ENCODE peak calls at places on chromosome 3, in four cellular contexts. T, H, K and U are unnamed samples.

GRCh38 chr3:55160241-55160877 is 232.5 kb upstream of the LRTM1 start:
- DNase-seq in H (no peak), K (no peak), T (no peak), U (no peak)

GRCh38 chr3:47622648-47623047 is 44.0 kb upstream of the CSPG5 start:
- DNase-seq in K (no peak), T (no peak), H (peak), U (no peak)

GRCh38 chr3:188229726-188230125 is 75.8 kb downstream of the LPP start:
- DNase-seq in K (no peak), T (no peak), H (peak), U (no peak)

GRCh38 chr3:129277829-129278271 is 820 bp upstream of the HMCES start:
- DNase-seq in H (no peak), K (peak), T (no peak), U (no peak)

GRCh38 chr3:37453393-37454391 is 279.3 kb upstream of the LRRFIP2 start:
- DNase-seq in K (peak), T (no peak), H (peak), U (no peak)

GRCh38 chr3:16288664-16289063 is 23.7 kb downstream of the OXNAD1 start:
- DNase-seq in K (no peak), H (no peak), T (no peak), U (no peak)

GRCh38 chr3:149251186-149251585 is 29.6 kb upstream of the CP start:
- DNase-seq in K (no peak), H (no peak), T (no peak), U (no peak)

GRCh38 chr3:74613060-74613459 is 1.4 kb downstream of the CNTN3 start:
- DNase-seq in H (no peak), K (no peak), T (no peak), U (no peak)

GRCh38 chr3:128573160-128573559 is 77.5 kb downstream of the RPN1 start:
- DNase-seq in T (no peak), H (no peak), K (no peak), U (no peak)

GRCh38 chr3:27939940-27940339 is 217.8 kb upstream of the EOMES start:
- DNase-seq in H (peak), K (no peak), T (no peak), U (no peak)

GRCh38 chr3:194140520-194141414 is 4.8 kb downstream of the HES1 start:
- DNase-seq in H (peak), K (peak), T (no peak), U (no peak)

GRCh38 chr3:14634763-14635400 is 16.7 kb upstream of the CCDC174 start:
- DNase-seq in K (no peak), H (no peak), T (no peak), U (no peak)

GRCh38 chr3:172321035-172321434 is 127.2 kb downstream of the GHSR start:
- DNase-seq in H (peak), K (no peak), T (no peak), U (no peak)

GRCh38 chr3:24521306-24522154 is 26.9 kb upstream of the THRB start:
- DNase-seq in K (peak), H (peak), T (no peak), U (no peak)

GRCh38 chr3:161150001-161150525 is 44.9 kb upstream of the B3GALNT1 start:
- DNase-seq in H (no peak), T (no peak), K (no peak), U (no peak)

GRCh38 chr3:23035927-23036640 is 167.0 kb upstream of the UBE2E2 start:
- DNase-seq in H (peak), K (no peak), T (no peak), U (no peak)

GRCh38 chr3:174016186-174016585 is 618.6 kb downstream of the NLGN1 start:
- DNase-seq in T (no peak), H (no peak), K (no peak), U (no peak)

GRCh38 chr3:175129126-175129525 is 270.0 kb downstream of the NAALADL2 start:
- DNase-seq in T (no peak), H (no peak), K (no peak), U (no peak)

GRCh38 chr3:136277634-136278033 is 27.5 kb downstream of the PCCB start:
- DNase-seq in H (no peak), K (no peak), T (no peak), U (no peak)

GRCh38 chr3:20878676-20879075 is 692.7 kb upstream of the SGO1 start:
- DNase-seq in T (no peak), K (no peak), H (no peak), U (no peak)

GRCh38 chr3:25033407-25034029 is 394.5 kb upstream of the RARB start:
- DNase-seq in T (peak), K (peak), H (peak), U (peak)

GRCh38 chr3:155418426-155418825 is 124.9 kb upstream of the STRIT1 start:
- DNase-seq in T (no peak), H (no peak), K (no peak), U (no peak)

GRCh38 chr3:61381745-61382392 is 130.6 kb upstream of the FHIT start:
- DNase-seq in H (peak), T (peak), K (peak), U (no peak)
- TF ChIP-seq TCF7L2 in H (no peak), T (peak), K (no peak), U (no peak)

GRCh38 chr3:2150576-2150975 is 51.9 kb downstream of the CNTN4 start:
- DNase-seq in T (no peak), K (no peak), H (no peak), U (no peak)

GRCh38 chr3:2158828-2159227 is 60.2 kb downstream of the CNTN4 start:
- DNase-seq in H (no peak), K (no peak), T (no peak), U (no peak)

GRCh38 chr3:2154596-2154995 is 55.9 kb downstream of the CNTN4 start:
- DNase-seq in K (no peak), T (no peak), H (no peak), U (no peak)

GRCh38 chr3:2153047-2153446 is 54.4 kb downstream of the CNTN4 start:
- DNase-seq in T (no peak), H (no peak), K (no peak), U (no peak)

DNA sequence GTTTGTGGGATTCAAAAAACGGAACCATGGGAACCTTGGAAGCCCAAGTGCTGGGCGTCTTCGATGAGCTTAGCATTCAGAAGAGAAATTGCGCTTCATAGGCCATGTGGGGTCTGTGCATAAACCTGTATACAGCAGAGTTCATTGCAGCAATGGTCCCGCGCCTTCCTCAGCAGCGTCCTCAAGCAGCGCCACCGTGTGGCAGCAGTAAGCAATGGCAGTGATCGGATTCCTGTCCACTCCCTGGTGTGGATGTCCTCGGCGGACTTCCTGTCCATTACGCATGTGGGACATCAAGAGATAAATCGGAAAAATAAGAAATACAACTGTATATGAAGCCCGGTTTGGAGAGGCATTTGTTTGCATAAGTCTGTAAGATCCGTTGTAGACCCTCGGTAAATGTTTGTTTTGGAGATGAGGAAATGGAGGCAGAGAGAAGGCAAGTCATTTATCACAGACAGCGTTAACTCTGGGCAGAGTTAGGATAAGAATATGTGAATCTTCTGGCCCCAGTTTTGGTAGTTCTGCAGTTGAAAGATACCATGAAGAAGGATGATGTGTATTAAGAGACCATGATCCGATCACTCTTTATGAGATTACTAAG is 57.7 kb downstream of the CNTN4 start:
- DNase-seq in H (peak), T (no peak), K (peak), U (peak)
- TF ChIP-seq SIN3A in H (no peak), T (no peak), K (no peak), U (no peak)

DNA sequence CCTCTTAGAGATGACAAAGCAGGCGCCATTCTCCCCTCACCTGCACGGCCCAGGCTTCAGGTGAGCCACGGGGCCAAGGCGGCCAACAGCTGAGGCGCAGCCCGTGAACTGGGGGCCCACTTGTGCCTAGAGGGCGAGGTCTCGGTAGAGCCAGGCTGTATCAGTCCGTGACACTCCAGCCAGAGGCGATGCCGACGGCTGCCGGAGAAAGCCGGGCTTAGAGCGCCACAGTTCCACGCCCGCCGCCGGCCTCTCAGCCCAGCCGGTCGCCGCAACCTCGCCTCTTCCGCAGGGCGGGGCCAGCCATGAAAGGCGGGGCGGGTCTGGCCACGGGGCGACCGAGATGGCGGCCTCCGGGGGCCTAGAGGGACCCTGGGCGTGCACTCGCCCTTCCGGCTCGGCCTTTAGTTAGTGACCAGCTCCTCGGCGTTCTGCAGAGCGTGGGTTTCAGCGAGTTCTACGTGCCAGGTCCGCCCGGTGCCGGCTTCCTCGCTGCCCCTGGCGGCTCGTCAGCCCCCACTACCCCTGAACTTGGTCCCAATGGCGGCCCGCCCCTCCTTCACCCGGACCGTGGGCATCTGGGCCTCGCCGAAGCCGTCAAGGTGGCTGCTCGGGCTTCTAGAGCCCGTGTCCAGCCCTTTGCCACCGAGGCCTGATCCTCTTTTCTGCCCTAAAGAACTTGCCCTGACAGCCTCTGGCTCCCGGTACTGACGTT is at the start of gene ZNF621:
- DNase-seq in T (peak), K (peak), H (peak), U (no peak)
- TF ChIP-seq REST in T (no peak), K (peak), H (no peak), U (no peak)

DNA sequence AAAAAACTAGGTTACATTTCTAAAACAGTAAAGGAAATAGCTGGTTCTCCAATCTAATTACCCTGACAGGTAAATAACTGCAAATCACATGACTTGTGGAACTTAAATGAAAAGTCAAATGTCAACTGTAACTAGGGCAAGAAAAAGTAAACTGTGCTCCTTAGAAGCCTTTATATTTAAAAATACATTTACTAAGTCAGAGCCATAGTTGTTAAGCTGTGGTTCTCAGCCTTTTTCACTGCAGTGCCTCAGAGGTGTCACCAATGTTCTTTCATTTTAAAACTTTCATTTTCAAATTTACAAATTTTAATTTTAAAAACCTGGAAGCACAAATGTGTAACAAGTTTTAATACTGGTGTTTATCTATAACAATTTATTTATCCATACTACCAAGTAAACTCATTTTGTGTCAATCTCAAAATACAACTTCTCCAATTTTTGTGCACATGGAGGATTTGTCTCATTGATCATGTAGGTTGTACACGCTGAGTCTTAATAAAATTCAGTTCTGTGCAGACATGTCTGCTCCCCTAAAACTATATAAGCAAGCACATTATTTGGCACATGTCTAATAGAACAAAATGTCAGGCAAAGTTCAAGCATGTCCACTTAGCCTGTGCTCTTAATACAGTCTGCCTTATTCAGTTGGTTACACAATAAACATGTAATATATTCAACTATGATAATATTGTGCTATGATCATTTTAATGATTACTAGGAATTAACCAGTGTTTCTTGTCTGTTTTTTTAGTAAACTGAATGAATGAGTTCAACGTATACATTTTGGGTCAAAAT is 70.4 kb downstream of the DLG1 start:
- DNase-seq in T (no peak), H (no peak), K (no peak), U (no peak)
- TF ChIP-seq TCF7L2 in T (no peak), H (no peak), K (no peak), U (no peak)